ENCODE peak calls at places on chromosomes 2 and 18, in nine cellular contexts. N is omental fat pad, P is endothelial cell, I is WTC11, L is IMR-90, Z is thoracic aorta, M is gastrocnemius medialis, A is psoas muscle, C is HFFc6. G is an unnamed sample.

GRCh38 chr2:231563378-231563961 is 29.2 kb upstream of the TEX44 start:
- DNase-seq in N (no peak), C (peak), Z (no peak), A (peak), M (no peak), P (peak), I (peak), L (peak), G (peak)

GRCh38 chr2:240759454-240759853 is 60.6 kb downstream of the KIF1A start:
- DNase-seq in Z (no peak), M (no peak), L (no peak), N (no peak), I (no peak), P (no peak), A (no peak), C (no peak), G (peak)

GRCh38 chr2:184597571-184597980 is 753 bp upstream of the ZNF804A start:
- DNase-seq in N (no peak), L (peak), C (peak), I (peak), A (peak), Z (no peak), M (no peak), P (peak), G (peak)

GRCh38 chr2:68379184-68379708 is 14.2 kb downstream of the PLEK start:
- DNase-seq in Z (no peak), I (no peak), M (no peak), C (no peak), P (no peak), A (no peak), L (no peak), N (no peak), G (no peak)

GRCh38 chr2:5482929-5483331 is 209.3 kb upstream of the SOX11 start:
- DNase-seq in P (no peak), Z (no peak), L (no peak), A (no peak), C (no peak), M (peak), N (no peak), I (no peak), G (no peak)

GRCh38 chr18:75727479-75727878 is 300.0 kb upstream of the SMIM21 start:
- DNase-seq in M (no peak), C (no peak), Z (no peak), N (no peak), P (peak), L (peak), A (no peak), I (peak), G (peak)

GRCh38 chr18:65852273-65852672 is 101.5 kb downstream of the CDH7 start:
- DNase-seq in M (no peak), L (no peak), Z (no peak), N (no peak), C (no peak), I (no peak), P (no peak), A (no peak), G (no peak)

GRCh38 chr2:187890690-187891089 is 336.5 kb upstream of the TFPI start:
- DNase-seq in I (no peak), A (no peak), L (no peak), P (peak), Z (no peak), C (no peak), N (no peak), M (no peak), G (no peak)

GRCh38 chr2:145067631-145068030 is 547.7 kb upstream of the ZEB2 start:
- DNase-seq in I (no peak), N (no peak), L (no peak), P (no peak), C (no peak), M (no peak), A (no peak), Z (no peak), G (no peak)

GRCh38 chr18:36419913-36420531 is 122.5 kb downstream of the FHOD3 start:
- DNase-seq in L (peak), C (peak), Z (no peak), P (no peak), I (no peak), M (peak), N (no peak), A (no peak), G (no peak)

GRCh38 chr18:76416935-76417334 is 78.1 kb downstream of the ZNF516 start:
- DNase-seq in I (no peak), A (peak), C (peak), Z (no peak), P (no peak), N (no peak), M (peak), L (peak), G (no peak)

GRCh38 chr2:168424112-168424951 is 31.7 kb upstream of the CERS6 start:
- DNase-seq in I (no peak), P (no peak), L (peak), Z (no peak), N (no peak), C (no peak), M (no peak), A (no peak), G (no peak)

GRCh38 chr2:237482485-237482884 is 4.6 kb upstream of the MLPH start:
- DNase-seq in N (no peak), L (no peak), A (peak), Z (no peak), C (no peak), M (peak), P (no peak), I (no peak), G (no peak)

GRCh38 chr2:165558832-165559231 is 89.3 kb downstream of the CSRNP3 start:
- DNase-seq in N (no peak), I (no peak), P (no peak), M (no peak), C (no peak), L (no peak), Z (no peak), A (no peak), G (no peak)

GRCh38 chr2:182824759-182825143 is 41.7 kb downstream of the FRZB start:
- DNase-seq in C (no peak), M (no peak), I (no peak), P (no peak), A (no peak), Z (no peak), N (no peak), L (no peak), G (no peak)

GRCh38 chr2:19748073-19748375 is 153.8 kb downstream of the TTC32 start:
- DNase-seq in C (no peak), L (no peak), Z (no peak), N (no peak), I (peak), P (no peak), A (no peak), M (no peak), G (no peak)
- TF ChIP-seq CTCF in C (no peak), L (no peak), Z (no peak), N (no peak), I (no peak), P (no peak), A (no peak), M (no peak), G (no peak)

DNA sequence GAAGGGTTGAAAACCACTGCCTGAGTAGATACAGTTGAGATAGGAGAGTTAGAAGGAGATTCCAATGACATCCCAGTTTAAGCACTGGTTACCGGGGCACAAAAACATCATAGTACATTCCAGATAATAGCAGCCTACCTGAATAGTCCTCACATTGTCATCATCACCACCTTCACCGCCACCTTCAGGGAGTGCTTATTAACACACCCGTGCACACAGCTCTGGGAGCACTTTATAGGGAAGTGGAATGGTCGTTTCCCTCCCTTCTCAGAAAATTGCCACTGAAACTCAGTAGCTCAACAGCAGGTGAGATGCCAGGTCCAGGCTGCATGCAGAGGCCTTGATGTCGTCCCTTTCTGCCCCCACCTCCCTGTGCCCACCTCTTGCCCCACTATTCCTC is 8.2 kb downstream of the SERPINB7 start:
- DNase-seq in N (no peak), M (no peak), L (no peak), P (no peak), A (no peak), I (peak), Z (no peak), C (no peak), G (peak)
- TF ChIP-seq CTCF in N (no peak), M (no peak), L (no peak), P (no peak), A (no peak), I (no peak), Z (no peak), C (no peak), G (no peak)

GRCh38 chr2:148565272-148565894 is 79.2 kb upstream of the EPC2 start:
- DNase-seq in M (no peak), P (peak), L (no peak), A (no peak), N (no peak), Z (no peak), I (no peak), C (no peak), G (no peak)
- TF ChIP-seq CTCF in M (no peak), P (peak), L (no peak), A (peak), N (no peak), Z (peak), I (no peak), C (peak), G (no peak)

GRCh38 chr2:109473616-109474318 is 140.0 kb downstream of the SEPTIN10 start:
- DNase-seq in L (no peak), M (no peak), P (no peak), Z (no peak), A (no peak), I (no peak), C (no peak), N (no peak), G (no peak)

GRCh38 chr2:109472331-109473005 is 141.3 kb downstream of the SEPTIN10 start:
- DNase-seq in Z (no peak), C (no peak), N (no peak), P (peak), A (no peak), I (no peak), M (no peak), L (no peak), G (no peak)

GRCh38 chr2:109474319-109474825 is 139.4 kb downstream of the SEPTIN10 start:
- DNase-seq in P (no peak), C (no peak), N (no peak), A (no peak), I (no peak), Z (no peak), L (no peak), M (no peak), G (no peak)

GRCh38 chr2:109471656-109472055 is 142.1 kb downstream of the SEPTIN10 start:
- DNase-seq in Z (no peak), M (no peak), L (no peak), A (no peak), C (no peak), I (no peak), N (no peak), P (no peak), G (no peak)

DNA sequence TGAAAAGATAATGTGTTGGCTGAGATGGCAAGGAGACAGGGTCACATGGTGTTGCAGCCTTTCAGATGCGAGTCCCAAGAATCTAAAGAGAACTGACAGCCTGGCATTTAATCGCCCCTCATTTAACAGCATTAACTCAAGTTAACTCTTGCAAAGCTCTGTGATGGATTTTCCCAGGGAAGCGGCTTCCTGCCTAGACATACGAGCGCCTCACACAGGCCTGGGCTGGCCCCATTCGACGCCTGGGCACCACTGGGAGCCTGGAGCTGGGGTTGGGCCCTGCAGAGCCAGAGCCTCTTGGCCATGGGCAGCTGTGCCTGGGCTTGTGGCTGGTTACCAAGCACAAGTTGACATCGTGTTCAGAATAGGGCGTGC is 140.8 kb downstream of the SEPTIN10 start:
- DNase-seq in N (no peak), M (no peak), L (no peak), P (no peak), I (peak), C (no peak), Z (no peak), A (no peak), G (no peak)
- TF ChIP-seq CTCF in N (no peak), M (no peak), L (no peak), P (no peak), I (no peak), C (no peak), Z (no peak), A (no peak), G (no peak)

GRCh38 chr2:9264301-9264700 is 57.7 kb downstream of the ASAP2 start:
- DNase-seq in L (peak), N (no peak), A (no peak), C (peak), P (no peak), I (no peak), Z (no peak), M (no peak), G (no peak)

GRCh38 chr2:9261231-9261883 is 54.7 kb downstream of the ASAP2 start:
- DNase-seq in I (no peak), A (no peak), Z (no peak), M (no peak), N (no peak), C (no peak), P (no peak), L (no peak), G (no peak)

GRCh38 chr2:9260411-9261037 is 53.9 kb downstream of the ASAP2 start:
- DNase-seq in C (no peak), A (no peak), I (no peak), P (no peak), L (no peak), M (no peak), N (no peak), Z (no peak), G (no peak)

GRCh38 chr2:9263388-9263787 is 56.8 kb downstream of the ASAP2 start:
- DNase-seq in C (no peak), Z (no peak), A (no peak), L (no peak), M (no peak), I (no peak), P (no peak), N (no peak), G (no peak)

DNA sequence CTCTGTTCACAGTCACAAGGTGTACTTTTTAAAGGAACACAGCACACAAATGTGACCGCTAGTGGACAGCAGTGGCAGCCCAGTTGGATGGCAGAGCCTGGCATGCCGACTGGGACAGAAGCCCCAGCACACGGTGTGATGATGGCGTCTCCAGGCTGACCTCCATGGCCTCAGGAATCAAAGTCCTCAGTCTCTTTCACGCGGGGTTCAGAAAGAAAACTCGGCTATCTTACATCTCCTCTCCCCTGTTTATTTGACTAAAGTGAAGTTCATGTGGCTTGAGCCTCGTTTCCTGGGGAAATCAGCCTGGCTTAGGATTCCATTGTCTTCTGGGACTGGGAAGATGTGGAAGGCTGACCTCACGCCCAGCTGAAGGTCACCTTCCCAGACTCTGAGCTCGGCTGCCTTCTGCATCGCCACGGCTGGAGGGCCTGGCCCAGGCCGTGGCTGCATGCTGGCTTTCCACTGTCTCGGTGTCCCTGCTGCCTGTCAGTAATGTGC is 56.1 kb downstream of the ASAP2 start:
- DNase-seq in P (no peak), Z (no peak), L (peak), I (no peak), N (no peak), C (no peak), M (no peak), A (no peak), G (no peak)
- TF ChIP-seq CTCF in P (no peak), Z (no peak), L (no peak), I (no peak), N (no peak), C (no peak), M (no peak), A (no peak), G (no peak)

GRCh38 chr2:102871707-102872106 is 109.9 kb downstream of the TMEM182 start:
- DNase-seq in P (no peak), C (no peak), Z (no peak), L (no peak), A (no peak), I (no peak), M (no peak), N (no peak), G (no peak)

DNA sequence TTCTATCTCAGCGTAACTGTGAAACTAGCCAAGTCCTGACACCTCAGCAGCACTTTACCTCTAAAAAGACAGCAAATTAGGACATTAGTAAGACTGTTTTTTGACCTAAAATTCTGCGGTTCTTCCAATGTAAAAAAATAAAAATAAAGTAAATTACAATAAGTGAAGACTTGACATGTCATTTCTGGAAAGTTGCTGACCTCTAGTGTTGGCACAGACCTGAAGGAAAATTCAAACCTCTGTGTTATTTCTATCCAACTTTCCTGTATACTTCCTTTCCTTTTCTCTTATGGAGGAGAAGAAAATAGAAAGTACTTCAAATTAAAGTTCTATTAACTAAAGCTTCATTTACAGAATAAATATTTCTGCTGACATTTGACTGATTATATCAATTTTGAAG is 110.6 kb downstream of the TMEM182 start:
- DNase-seq in I (no peak), C (no peak), M (no peak), Z (no peak), A (no peak), P (no peak), N (no peak), L (no peak), G (no peak)
- TF ChIP-seq CTCF in I (no peak), C (peak), M (no peak), Z (no peak), A (peak), P (no peak), N (no peak), L (no peak), G (no peak)

GRCh38 chr2:119674711-119675500 is 4.1 kb upstream of the TMEM177 start:
- DNase-seq in C (no peak), A (no peak), N (no peak), Z (no peak), M (no peak), L (no peak), P (no peak), I (no peak), G (no peak)
- TF ChIP-seq CTCF in C (no peak), A (no peak), N (no peak), Z (no peak), M (no peak), L (no peak), P (no peak), I (no peak), G (no peak)

DNA sequence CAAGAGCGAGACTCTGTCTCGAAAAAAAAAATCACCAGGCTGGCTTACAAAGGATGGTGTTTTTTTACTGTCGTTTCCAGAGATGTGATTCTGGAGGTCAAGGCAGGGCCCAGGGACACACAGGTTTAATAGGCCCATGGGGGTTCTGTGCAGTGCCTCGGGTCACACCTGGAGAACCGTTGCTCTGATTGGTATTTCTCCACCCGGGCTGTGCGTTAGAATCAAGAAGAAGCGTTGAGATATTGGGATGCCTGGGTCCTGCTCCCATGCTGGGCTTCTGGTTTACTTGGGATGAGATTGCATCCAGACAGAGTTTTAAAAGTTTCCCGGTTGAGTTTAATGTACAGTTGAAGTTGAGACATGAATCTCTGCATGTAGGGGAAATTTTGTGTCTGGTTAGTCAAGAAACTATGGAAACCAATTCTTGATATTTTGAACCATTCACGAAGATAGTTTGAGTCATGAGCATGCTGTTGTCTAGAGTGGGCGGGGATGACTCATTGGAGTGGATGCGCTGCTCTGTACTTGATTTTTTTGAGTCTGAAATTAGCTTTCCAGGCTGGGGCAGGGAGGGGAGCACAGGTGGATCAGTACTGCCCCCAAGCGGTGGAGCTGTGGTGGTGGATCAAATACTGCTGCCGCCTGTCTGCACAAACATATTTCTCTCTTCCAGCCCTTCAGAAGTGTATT is 50.1 kb downstream of the GREB1 start:
- DNase-seq in P (peak), C (peak), N (peak), I (peak), A (peak), L (peak), Z (peak), M (peak), G (peak)
- TF ChIP-seq CTCF in P (peak), C (peak), N (no peak), I (peak), A (peak), L (peak), Z (peak), M (peak), G (peak)

GRCh38 chr2:222959358-222959757 is 92.6 kb upstream of the KCNE4 start:
- DNase-seq in C (peak), Z (no peak), A (no peak), N (no peak), I (peak), L (peak), P (no peak), M (no peak), G (no peak)
- TF ChIP-seq CTCF in C (peak), Z (no peak), A (no peak), N (no peak), I (no peak), L (peak), P (no peak), M (no peak), G (no peak)

DNA sequence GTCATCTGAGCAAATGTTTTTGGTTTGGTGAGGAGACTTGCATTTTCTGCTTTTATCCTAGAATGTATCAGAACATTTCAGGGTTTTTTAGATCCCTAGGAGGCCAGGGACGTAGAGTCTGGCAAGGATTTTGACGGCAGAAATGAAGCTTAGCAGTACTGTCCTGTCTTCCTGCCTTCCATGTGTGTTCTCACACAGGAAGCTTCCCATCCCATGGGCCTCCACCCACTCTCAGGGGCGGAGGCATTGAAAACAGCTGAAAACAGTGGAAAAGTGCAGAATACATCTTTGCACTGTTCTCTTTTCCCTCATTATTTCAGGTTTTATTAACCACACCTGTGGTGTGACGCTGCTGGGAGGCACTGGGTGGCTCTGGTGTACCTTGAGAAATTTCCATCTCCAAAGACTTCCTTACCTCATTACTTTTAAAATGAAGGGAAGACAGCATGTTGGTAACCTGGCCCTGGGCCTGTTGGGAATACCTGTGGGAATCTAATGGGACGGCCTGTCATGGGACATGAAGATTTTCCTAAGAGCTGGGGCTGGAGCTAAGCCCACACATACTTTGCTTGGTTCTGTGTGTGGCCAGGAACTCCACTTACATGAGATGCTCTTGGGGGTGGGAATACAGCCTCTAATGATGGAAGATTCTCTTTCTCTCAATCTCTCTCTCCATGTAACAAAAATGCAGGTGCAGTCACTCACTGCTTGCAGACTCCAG is 20.5 kb downstream of the PCARE start:
- DNase-seq in Z (no peak), P (no peak), N (no peak), M (no peak), A (no peak), C (no peak), L (no peak), I (no peak), G (no peak)
- TF ChIP-seq CTCF in Z (no peak), P (no peak), N (no peak), M (no peak), A (no peak), C (no peak), L (no peak), I (no peak), G (peak)